ENCODE peak calls at places on chromosomes 3 and 15, in four cellular contexts. V, U, B and L are unnamed samples.

GRCh38 chr3:169939320-169939719 is 27.3 kb upstream of the SEC62 start:
- DNase-seq in V (no peak), B (no peak), U (no peak), L (no peak)

GRCh38 chr3:177525987-177526712 is 328.9 kb upstream of the TBL1XR1 start:
- DNase-seq in B (no peak), U (peak; percentile 25), V (no peak), L (peak; percentile 27)

GRCh38 chr3:56422316-56422715 is 46.0 kb downstream of the ERC2 start:
- DNase-seq in V (no peak), U (no peak), B (no peak), L (no peak)

GRCh38 chr15:85652457-85652856 is 142.3 kb downstream of the KLHL25 start:
- DNase-seq in B (no peak), V (no peak), U (no peak), L (no peak)

GRCh38 chr3:115040673-115041286 is 106.3 kb downstream of the ZBTB20 start:
- DNase-seq in B (no peak), V (peak; percentile 62), U (peak; percentile 23), L (peak; percentile 48)

GRCh38 chr3:143998266-143998665 is 26.6 kb downstream of the DIPK2A start:
- DNase-seq in V (peak; percentile 69), B (no peak), U (no peak), L (peak; percentile 10)

GRCh38 chr3:154615451-154615850 is 185.5 kb upstream of the GPR149 start:
- DNase-seq in U (no peak), B (no peak), V (no peak), L (no peak)

GRCh38 chr3:65174713-65175112 is 486.9 kb upstream of the ADAMTS9 start:
- DNase-seq in V (no peak), U (no peak), B (no peak), L (no peak)

GRCh38 chr3:155297100-155297499 is 3.6 kb upstream of the STRIT1 start:
- DNase-seq in B (no peak), U (no peak), V (no peak), L (no peak)

GRCh38 chr15:70343961-70344360 is 246.2 kb upstream of the TLE3 start:
- DNase-seq in B (no peak), V (no peak), U (no peak), L (no peak)

GRCh38 chr15:64233299-64233698 is 70.5 kb upstream of the PPIB start:
- DNase-seq in B (no peak), U (no peak), V (no peak), L (no peak)

GRCh38 chr3:197407053-197407452 is 108.6 kb upstream of the DLG1 start:
- DNase-seq in V (no peak), B (no peak), U (no peak), L (no peak)

GRCh38 chr3:186589856-186590579 is 19.5 kb downstream of the DNAJB11 start:
- DNase-seq in B (no peak), V (no peak), U (peak; percentile 87), L (peak; percentile 34)

GRCh38 chr3:166527325-166527724 is 690.1 kb upstream of the BCHE start:
- DNase-seq in B (no peak), U (no peak), V (peak; percentile 65), L (no peak)

GRCh38 chr3:54307616-54308180 is 185.3 kb downstream of the CACNA2D3 start:
- DNase-seq in V (no peak), B (no peak), U (no peak), L (no peak)

GRCh38 chr3:79872483-79872882 is 104.7 kb upstream of the ROBO1 start:
- DNase-seq in U (peak; percentile 5), B (no peak), V (peak; percentile 92), L (peak; percentile 41)

GRCh38 chr3:46668591-46668990 is 24.9 kb downstream of the ALS2CL start:
- DNase-seq in U (no peak), B (no peak), V (no peak), L (no peak)

GRCh38 chr3:79339846-79340245 is 428.0 kb downstream of the ROBO1 start:
- DNase-seq in V (no peak), U (no peak), B (no peak), L (no peak)

GRCh38 chr15:41897327-41897726 is 3.5 kb upstream of the SPTBN5 start:
- DNase-seq in V (no peak), U (no peak), B (no peak), L (no peak)

GRCh38 chr3:107431298-107432012 is 54.2 kb downstream of the CCDC54 start:
- DNase-seq in B (peak; percentile 82), U (peak; percentile 76), V (peak; percentile 70), L (peak; percentile 61)
- TF ChIP-seq CTCF in B (no peak), U (no peak), V (no peak), L (peak; percentile 9)

GRCh38 chr3:85483986-85484385 is 525.2 kb downstream of the CADM2 start:
- DNase-seq in V (no peak), B (no peak), U (no peak), L (no peak)
- H3K4me3 ChIP-seq in V (no peak overlapping the region), B (no peak overlapping the region), U (no peak overlapping the region), L (no peak overlapping the region)

DNA sequence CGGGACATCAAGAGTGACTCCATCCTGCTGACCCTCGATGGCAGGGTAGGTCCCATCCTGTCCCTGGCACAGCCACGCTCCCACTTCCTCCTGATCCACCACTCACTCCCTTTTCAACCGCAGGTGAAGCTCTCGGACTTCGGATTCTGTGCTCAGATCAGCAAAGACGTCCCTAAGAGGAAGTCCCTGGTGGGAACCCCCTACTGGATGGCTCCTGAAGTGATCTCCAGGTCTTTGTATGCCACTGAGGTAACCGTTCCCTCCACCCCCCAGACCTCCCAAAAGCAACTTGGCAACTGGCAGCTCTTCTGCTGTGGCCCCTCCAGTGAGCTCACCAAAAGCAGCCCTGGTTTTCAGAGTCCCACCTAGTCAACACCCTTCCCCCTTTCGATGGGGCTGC is 9.4 kb downstream of the ANKRD63 start:
- DNase-seq in V (no peak), U (no peak), B (no peak), L (no peak)
- TF ChIP-seq CTCF in V (no peak), U (no peak), B (no peak), L (no peak)

GRCh38 chr3:28922376-28922775 is 358.5 kb upstream of the RBMS3 start:
- DNase-seq in V (no peak), U (no peak), B (no peak), L (no peak)

GRCh38 chr3:28912120-28912885 is 368.6 kb upstream of the RBMS3 start:
- DNase-seq in V (peak; percentile 65), U (no peak), B (no peak), L (peak; percentile 32)

GRCh38 chr3:28917895-28918294 is 363.0 kb upstream of the RBMS3 start:
- DNase-seq in U (no peak), V (no peak), B (no peak), L (peak; percentile 39)

GRCh38 chr3:28915711-28916481 is 365.0 kb upstream of the RBMS3 start:
- DNase-seq in B (no peak), V (peak; percentile 91), U (no peak), L (peak; percentile 95)

GRCh38 chr3:28916713-28917499 is 364.0 kb upstream of the RBMS3 start:
- DNase-seq in V (peak; percentile 89), U (no peak), B (peak; percentile 78), L (peak; percentile 77)
- H3K4me3 ChIP-seq in V (peak overlapping the region; percentile 34), U (no peak overlapping the region), B (peak overlapping the region; percentile 58), L (peak overlapping the region; percentile 44)

GRCh38 chr3:97942801-97943546 is 29.3 kb downstream of the RIOX2 start:
- DNase-seq in B (no peak), U (no peak), V (no peak), L (no peak)

GRCh38 chr3:97938444-97938843 is 33.8 kb downstream of the RIOX2 start:
- DNase-seq in V (no peak), U (no peak), B (no peak), L (no peak)

GRCh38 chr3:97935842-97936241 is 36.4 kb downstream of the RIOX2 start:
- DNase-seq in B (no peak), V (no peak), U (no peak), L (no peak)

GRCh38 chr3:97937205-97937604 is 35.0 kb downstream of the RIOX2 start:
- DNase-seq in B (no peak), U (no peak), V (no peak), L (no peak)

DNA sequence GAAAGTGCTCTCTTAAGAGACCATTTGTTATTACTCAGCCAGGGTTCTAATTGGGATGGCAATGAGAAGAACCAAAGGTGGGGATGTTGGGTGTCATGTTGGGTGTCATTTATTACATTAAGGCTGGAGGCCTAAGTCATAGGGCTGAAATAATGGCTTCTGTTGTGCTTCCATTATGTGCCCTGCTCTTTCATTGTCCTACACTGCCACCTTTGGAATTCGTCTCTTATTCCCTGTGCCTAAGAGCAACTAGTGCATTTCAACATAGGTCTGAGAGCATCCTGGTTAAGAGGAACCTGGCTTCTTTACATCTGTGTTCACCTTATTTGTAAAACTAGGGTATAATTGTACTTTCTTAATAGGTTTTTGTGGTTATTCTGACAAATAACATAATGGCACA is 32.2 kb downstream of the RIOX2 start:
- DNase-seq in U (no peak), V (no peak), B (no peak), L (no peak)
- TF ChIP-seq CTCF in U (peak; percentile 31), V (no peak), B (peak; percentile 7), L (no peak)

GRCh38 chr15:79434361-79434760 is 2.2 kb downstream of the MINAR1 start:
- DNase-seq in B (no peak), U (no peak), V (no peak), L (no peak)

GRCh38 chr15:79430901-79431635 is 1.1 kb upstream of the MINAR1 start:
- DNase-seq in B (no peak), V (no peak), U (no peak), L (peak; percentile 9)

GRCh38 chr15:79431636-79432344 is at the start of gene MINAR1:
- DNase-seq in V (peak; percentile 36), U (peak; percentile 3), B (no peak), L (peak; percentile 39)

GRCh38 chr15:79433610-79434009 is 1.5 kb downstream of the MINAR1 start:
- DNase-seq in B (no peak), V (no peak), U (no peak), L (no peak)

DNA sequence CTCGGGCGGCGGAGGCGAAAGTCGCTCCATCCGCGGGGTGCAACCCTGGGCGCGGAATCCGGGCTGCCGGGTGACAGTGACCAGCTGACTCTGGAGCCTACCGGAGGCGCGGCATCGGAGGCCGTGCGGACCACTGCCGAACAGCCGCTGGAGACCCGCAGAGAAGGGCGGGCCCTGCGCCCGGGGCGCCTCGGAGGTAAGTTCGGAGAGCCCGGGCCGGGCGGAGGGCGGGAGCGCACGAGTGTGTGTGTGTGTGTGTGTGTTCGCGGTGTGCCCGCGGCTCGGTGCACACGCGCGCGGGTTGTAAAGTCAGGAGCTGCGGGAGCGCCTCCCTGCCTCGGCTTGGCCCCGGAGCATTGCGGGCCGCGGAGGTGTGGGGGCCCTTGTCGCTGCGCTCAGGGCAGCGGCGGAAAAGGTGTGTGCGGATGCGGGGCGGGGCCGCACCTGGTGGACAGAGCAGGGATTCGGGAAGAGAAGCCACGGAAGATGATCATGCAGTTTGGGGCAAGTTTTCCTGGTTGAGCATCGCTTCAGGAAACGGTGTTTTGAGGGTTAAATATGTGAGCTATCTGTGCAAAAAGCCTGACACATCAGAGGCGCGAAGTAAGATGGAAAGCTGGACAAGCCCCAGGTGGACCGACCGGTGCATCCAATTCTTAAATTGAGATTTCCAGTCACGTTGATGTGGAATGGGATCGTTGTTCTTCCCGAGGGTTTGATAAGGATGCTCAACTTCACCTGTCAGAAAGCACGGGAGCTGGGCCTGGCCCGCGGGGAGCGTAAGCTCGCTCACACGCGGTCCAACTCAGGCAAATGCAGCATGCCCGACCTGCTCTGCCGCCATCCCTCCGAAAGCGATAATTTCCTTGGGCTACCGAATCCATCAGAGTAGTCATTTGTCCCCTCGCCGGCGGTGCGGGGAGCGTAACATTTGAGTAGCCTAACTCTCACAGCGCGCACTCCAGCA is 492 bp downstream of the MINAR1 start:
- DNase-seq in V (peak; percentile 13), U (no peak), B (no peak), L (no peak)
- H3K4me3 ChIP-seq in V (peak overlapping the region; percentile 22), U (no peak overlapping the region), B (peak overlapping the region; percentile 69), L (peak overlapping the region; percentile 43)